ENCODE peak calls at places on chromosome 21, in six cellular contexts. Q is HCT116, N is transverse colon, F is stomach, W is sigmoid colon, M is spleen. U is an unnamed sample. For H3K4me1, the result is how much of the 10 kb centered on the place peaks cover.

GRCh38 chr21:15309721-15310120 is 244.9 kb upstream of the NRIP1 start:
- DNase-seq in Q (no peak), N (no peak), F (no peak), W (peak), M (no peak), U (no peak)

GRCh38 chr21:45872471-45872870 is 109.1 kb upstream of the COL6A1 start:
- DNase-seq in Q (no peak), N (no peak), F (no peak), W (peak), M (peak), U (no peak)

GRCh38 chr21:44880762-44881585 is 7.5 kb upstream of the PTTG1IP start:
- DNase-seq in Q (no peak), N (no peak), F (no peak), W (peak), M (no peak), U (no peak)

GRCh38 chr21:28374881-28375280 is 617.8 kb downstream of the LTN1 start:
- DNase-seq in Q (no peak), N (no peak), F (no peak), W (no peak), M (no peak), U (no peak)

GRCh38 chr21:28485301-28486022 is 507.2 kb downstream of the LTN1 start:
- DNase-seq in Q (no peak), N (no peak), F (no peak), W (no peak), M (no peak), U (no peak)

GRCh38 chr21:42997053-42997452 is 22.7 kb downstream of the PKNOX1 start:
- DNase-seq in Q (no peak), N (peak), F (no peak), W (peak), M (no peak), U (no peak)

GRCh38 chr21:27817061-27817460 is 850.2 kb upstream of the ADAMTS5 start:
- DNase-seq in Q (no peak), N (no peak), F (no peak), W (no peak), M (no peak), U (no peak)

GRCh38 chr21:9756677-9757076 is 764.7 kb upstream of the TPTE start:
- DNase-seq in Q (no peak), N (no peak), F (no peak), W (no peak), M (no peak), U (no peak)

GRCh38 chr21:31187499-31187898 is 149.2 kb upstream of the KRTAP19-8 start:
- DNase-seq in Q (no peak), N (no peak), F (no peak), W (no peak), M (no peak), U (no peak)

GRCh38 chr21:44321846-44322450 is 17.2 kb downstream of the CFAP410 start:
- DNase-seq in Q (no peak), N (no peak), F (no peak), W (no peak), M (no peak), U (no peak)

GRCh38 chr21:25639167-25639921 is at the start of gene JAM2:
- DNase-seq in Q (no peak), N (peak), F (no peak), W (peak), M (peak), U (no peak)

GRCh38 chr21:45551816-45552695 is 9.8 kb upstream of the SLC19A1 start:
- DNase-seq in Q (no peak), N (no peak), F (no peak), W (peak), M (peak), U (no peak)

GRCh38 chr21:31618696-31619430 is 40.6 kb upstream of the SOD1 start:
- DNase-seq in Q (no peak), N (no peak), F (no peak), W (no peak), M (no peak), U (no peak)

GRCh38 chr21:44854391-44854663 is 19.2 kb downstream of the PTTG1IP start:
- DNase-seq in Q (no peak), N (no peak), F (no peak), W (no peak), M (no peak), U (no peak)

GRCh38 chr21:44894687-44895302 is 21.3 kb upstream of the PTTG1IP start:
- DNase-seq in Q (no peak), N (no peak), F (no peak), W (no peak), M (peak), U (no peak)

GRCh38 chr21:31480228-31480627 is 136.2 kb upstream of the TIAM1 start:
- DNase-seq in Q (no peak), N (no peak), F (no peak), W (no peak), M (no peak), U (no peak)

GRCh38 chr21:45158491-45159423 is 84.4 kb downstream of the ADARB1 start:
- DNase-seq in Q (no peak), N (no peak), F (no peak), W (no peak), M (no peak), U (no peak)

GRCh38 chr21:45547211-45547900 is 5.1 kb upstream of the SLC19A1 start:
- DNase-seq in Q (no peak), N (no peak), F (no peak), W (no peak), M (no peak), U (no peak)

GRCh38 chr21:31476551-31477120 is 132.6 kb upstream of the TIAM1 start:
- DNase-seq in Q (no peak), N (no peak), F (no peak), W (peak), M (no peak), U (no peak)

GRCh38 chr21:14259669-14260458 is 43.9 kb downstream of the RBM11 start:
- DNase-seq in Q (peak), N (no peak), F (no peak), W (no peak), M (no peak), U (no peak)

GRCh38 chr21:26106562-26106961 is 64.0 kb downstream of the APP start:
- DNase-seq in Q (no peak), N (no peak), F (no peak), W (no peak), M (no peak), U (no peak)

GRCh38 chr21:46065215-46065992 is 32.5 kb upstream of the COL6A2 start:
- DNase-seq in Q (no peak), N (peak), F (no peak), W (peak), M (no peak), U (peak)

GRCh38 chr21:43775795-43776430 is at the start of gene CSTB:
- DNase-seq in Q (peak), N (peak), F (peak), W (peak), M (peak), U (no peak)

GRCh38 chr21:45940621-45941337 is 40.8 kb upstream of the COL6A1 start:
- DNase-seq in Q (no peak), N (no peak), F (no peak), W (no peak), M (peak), U (no peak)

GRCh38 chr21:28758042-28758882 is 234.4 kb downstream of the LTN1 start:
- DNase-seq in Q (no peak), N (no peak), F (no peak), W (no peak), M (no peak), U (no peak)

GRCh38 chr21:45970674-45971486 is 10.7 kb upstream of the COL6A1 start:
- DNase-seq in Q (no peak), N (peak), F (no peak), W (peak), M (peak), U (no peak)

GRCh38 chr21:15893902-15894301 is 164.1 kb downstream of the USP25 start:
- DNase-seq in Q (no peak), N (no peak), F (no peak), W (no peak), M (no peak), U (no peak)

GRCh38 chr21:25385912-25386474 is 221.3 kb downstream of the MRPL39 start:
- DNase-seq in Q (peak), N (no peak), F (peak), W (no peak), M (no peak), U (no peak)

GRCh38 chr21:45982758-45983731 is 1.5 kb downstream of the COL6A1 start:
- DNase-seq in Q (no peak), N (peak), F (no peak), W (peak), M (peak), U (no peak)

GRCh38 chr21:44529503-44530125 is 10.4 kb downstream of the KRTAP10-1 start:
- DNase-seq in Q (no peak), N (no peak), F (no peak), W (peak), M (peak), U (no peak)

GRCh38 chr21:35208117-35208516 is 159.0 kb upstream of the RUNX1 start:
- DNase-seq in Q (no peak), N (no peak), F (no peak), W (no peak), M (no peak), U (no peak)
- H3K4me1 ChIP-seq in Q (under half), N (under half), F (under half), W (under half), M (under half), U (under half)

GRCh38 chr21:33419538-33420123 is 16.4 kb downstream of the IFNGR2 start:
- DNase-seq in Q (no peak), N (no peak), F (peak), W (peak), M (no peak), U (no peak)
- TF ChIP-seq POLR2AphosphoS5 in Q (no peak), N (peak), F (peak), W (peak), M (no peak), U (no peak)

DNA sequence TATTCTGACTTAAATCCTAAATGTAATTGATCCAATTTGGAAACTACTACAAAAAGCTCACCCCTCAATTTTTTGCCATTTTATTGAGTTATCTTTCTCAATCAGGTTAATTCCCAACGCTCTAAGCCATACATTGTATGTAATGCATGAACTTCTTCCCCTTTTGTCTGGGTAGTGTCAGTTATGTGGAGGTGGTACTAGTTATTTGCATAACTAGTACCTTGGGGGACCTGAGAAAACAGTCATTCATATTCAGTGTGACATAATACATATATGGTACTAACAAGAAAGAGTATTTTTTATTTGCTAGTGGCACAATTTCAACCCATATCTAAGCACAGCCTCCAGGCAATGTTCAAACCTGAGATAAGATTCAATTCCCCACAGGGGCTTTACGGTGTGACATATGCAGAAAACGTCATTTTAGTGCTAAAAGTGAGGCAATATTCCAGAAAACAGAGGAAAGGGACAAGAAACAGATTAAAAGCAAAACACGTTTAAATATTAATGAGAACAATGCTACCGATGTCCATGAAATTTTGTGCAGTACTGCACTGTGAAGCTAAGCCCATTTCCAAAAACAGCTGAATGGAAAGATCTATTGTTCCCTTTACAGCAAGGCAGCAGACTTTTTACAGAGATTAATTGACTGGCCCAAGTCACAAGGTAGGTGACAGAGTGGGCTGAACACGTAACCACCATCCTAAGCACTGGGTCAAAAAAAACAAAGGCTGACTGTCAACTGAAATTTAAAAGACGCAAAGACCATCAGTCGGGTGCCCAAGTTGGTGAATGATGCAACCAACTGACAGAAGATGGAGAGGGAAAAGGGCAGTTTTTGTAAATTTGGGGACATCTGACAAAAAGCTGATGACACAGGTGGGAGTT is 1.4 kb downstream of the HLCS start:
- DNase-seq in Q (no peak), N (no peak), F (no peak), W (no peak), M (no peak), U (no peak)
- TF ChIP-seq POLR2A in Q (no peak), N (no peak), F (no peak), W (no peak), M (no peak), U (no peak)

GRCh38 chr21:35243171-35243570 is 194.1 kb upstream of the RUNX1 start:
- DNase-seq in Q (no peak), N (no peak), F (no peak), W (no peak), M (no peak), U (no peak)

GRCh38 chr21:35238119-35238518 is 189.0 kb upstream of the RUNX1 start:
- DNase-seq in Q (no peak), N (no peak), F (no peak), W (no peak), M (no peak), U (no peak)

GRCh38 chr21:35237287-35237686 is 188.2 kb upstream of the RUNX1 start:
- DNase-seq in Q (no peak), N (no peak), F (no peak), W (no peak), M (no peak), U (no peak)

GRCh38 chr21:35236090-35236489 is 187.0 kb upstream of the RUNX1 start:
- DNase-seq in Q (no peak), N (no peak), F (no peak), W (no peak), M (no peak), U (no peak)

GRCh38 chr21:35239811-35240219 is 190.7 kb upstream of the RUNX1 start:
- DNase-seq in Q (no peak), N (no peak), F (no peak), W (no peak), M (no peak), U (no peak)
- H3K4me1 ChIP-seq in Q (under half), N (under half), F (under half), W (under half), M (under half), U (under half)

GRCh38 chr21:23218667-23219066 is 2220.5 kb downstream of the NCAM2 start:
- DNase-seq in Q (no peak), N (no peak), F (no peak), W (no peak), M (no peak), U (no peak)
- TF ChIP-seq POLR2AphosphoS5 in Q (no peak), N (no peak), F (no peak), W (no peak), M (no peak), U (no peak)

GRCh38 chr21:34924194-34924593 is 124.9 kb downstream of the RUNX1 start:
- DNase-seq in Q (no peak), N (no peak), F (no peak), W (no peak), M (no peak), U (no peak)
- TF ChIP-seq POLR2A in Q (no peak), N (no peak), F (no peak), W (no peak), M (no peak), U (no peak)

GRCh38 chr21:38915546-38915945 is 109.8 kb downstream of the ETS2 start:
- DNase-seq in Q (no peak), N (peak), F (no peak), W (peak), M (no peak), U (no peak)

GRCh38 chr21:38913120-38913975 is 107.6 kb downstream of the ETS2 start:
- DNase-seq in Q (peak), N (peak), F (peak), W (peak), M (peak), U (peak)

GRCh38 chr21:38914071-38914491 is 108.4 kb downstream of the ETS2 start:
- DNase-seq in Q (no peak), N (peak), F (no peak), W (peak), M (no peak), U (no peak)

GRCh38 chr21:38916214-38916964 is 110.7 kb downstream of the ETS2 start:
- DNase-seq in Q (no peak), N (peak), F (no peak), W (no peak), M (no peak), U (peak)

DNA sequence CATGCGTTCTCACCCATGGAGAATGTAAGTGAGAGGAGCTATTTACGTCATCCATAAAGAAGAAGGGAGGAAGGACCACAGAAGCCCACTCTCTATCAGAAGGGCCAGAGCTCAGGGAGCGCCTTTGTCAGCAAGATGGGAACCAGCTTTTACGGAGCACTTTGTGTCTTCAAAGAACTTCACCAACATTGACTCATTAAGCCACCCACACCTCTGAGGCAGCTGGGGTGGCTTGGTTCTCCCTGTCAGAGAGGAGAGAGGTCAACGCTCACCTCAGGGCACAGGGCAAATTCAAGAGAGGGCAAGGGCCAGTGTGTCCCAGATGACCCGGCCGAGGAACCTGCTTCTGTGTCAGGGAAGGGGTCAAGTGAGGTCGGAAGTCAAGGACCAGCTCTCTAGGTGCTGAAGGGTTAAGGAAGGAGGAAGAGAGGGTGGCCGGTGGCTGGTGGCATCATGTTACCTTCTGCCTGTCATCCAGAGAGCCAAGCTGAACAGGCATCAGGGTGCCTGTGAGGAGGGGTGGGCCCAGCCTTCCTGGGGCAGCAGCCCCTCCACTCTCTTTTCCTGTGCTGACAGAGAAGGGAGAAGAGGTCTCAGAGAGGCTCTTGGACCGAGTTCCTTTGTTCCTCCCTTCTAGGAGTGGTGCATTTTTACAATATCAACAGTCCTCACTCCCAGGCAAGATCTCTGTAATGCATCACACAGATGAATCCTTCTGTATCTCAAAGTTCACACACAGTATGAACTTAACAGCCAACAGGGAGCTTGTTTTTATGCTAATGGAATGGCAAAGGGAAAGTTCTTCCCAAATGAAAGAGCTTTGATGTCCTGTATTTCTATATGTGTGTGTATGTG is 109.0 kb downstream of the ETS2 start:
- DNase-seq in Q (peak), N (peak), F (no peak), W (peak), M (no peak), U (no peak)
- H3K4me1 ChIP-seq in Q (half or more), N (half or more), F (half or more), W (under half), M (under half), U (half or more)

DNA sequence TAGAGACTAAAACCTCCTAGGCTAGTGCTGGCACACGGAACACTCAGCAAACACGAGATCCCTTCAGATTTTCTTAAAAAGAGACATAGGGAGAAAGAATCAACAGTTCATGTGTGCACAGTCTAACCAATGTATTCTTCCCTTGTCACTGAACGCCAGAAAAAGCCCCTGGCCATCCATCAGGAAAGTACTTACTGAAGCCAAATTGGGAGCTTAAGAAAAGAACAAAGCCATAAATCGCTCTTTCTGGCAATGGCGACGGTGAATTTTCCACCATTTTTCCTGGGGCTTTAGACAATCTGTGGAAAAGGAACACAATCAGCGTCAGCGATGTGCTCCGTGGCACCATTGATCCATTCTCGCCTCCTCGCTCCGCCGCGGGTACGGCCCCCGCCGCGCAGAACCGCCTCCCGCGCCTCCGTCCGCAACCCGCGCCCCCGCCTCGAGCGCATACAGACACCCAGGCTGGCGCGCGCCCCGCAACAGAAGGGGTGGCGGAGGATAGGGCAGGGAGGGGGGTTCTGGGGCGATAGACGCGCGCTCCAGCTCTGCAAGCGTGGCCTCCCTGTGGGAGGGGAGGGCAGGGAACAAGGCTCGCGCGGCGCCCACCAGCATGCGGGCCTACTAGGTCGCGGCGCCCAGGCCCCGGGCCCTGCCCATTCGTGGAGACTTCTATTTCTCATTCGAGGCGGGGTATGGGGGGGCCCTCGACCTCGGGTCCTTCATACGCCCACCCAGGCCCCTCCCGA is 458 bp downstream of the PIGP start:
- DNase-seq in Q (no peak), N (peak), F (peak), W (peak), M (no peak), U (no peak)
- TF ChIP-seq POLR2AphosphoS5 in Q (no peak), N (no peak), F (peak), W (peak), M (peak), U (no peak)

DNA sequence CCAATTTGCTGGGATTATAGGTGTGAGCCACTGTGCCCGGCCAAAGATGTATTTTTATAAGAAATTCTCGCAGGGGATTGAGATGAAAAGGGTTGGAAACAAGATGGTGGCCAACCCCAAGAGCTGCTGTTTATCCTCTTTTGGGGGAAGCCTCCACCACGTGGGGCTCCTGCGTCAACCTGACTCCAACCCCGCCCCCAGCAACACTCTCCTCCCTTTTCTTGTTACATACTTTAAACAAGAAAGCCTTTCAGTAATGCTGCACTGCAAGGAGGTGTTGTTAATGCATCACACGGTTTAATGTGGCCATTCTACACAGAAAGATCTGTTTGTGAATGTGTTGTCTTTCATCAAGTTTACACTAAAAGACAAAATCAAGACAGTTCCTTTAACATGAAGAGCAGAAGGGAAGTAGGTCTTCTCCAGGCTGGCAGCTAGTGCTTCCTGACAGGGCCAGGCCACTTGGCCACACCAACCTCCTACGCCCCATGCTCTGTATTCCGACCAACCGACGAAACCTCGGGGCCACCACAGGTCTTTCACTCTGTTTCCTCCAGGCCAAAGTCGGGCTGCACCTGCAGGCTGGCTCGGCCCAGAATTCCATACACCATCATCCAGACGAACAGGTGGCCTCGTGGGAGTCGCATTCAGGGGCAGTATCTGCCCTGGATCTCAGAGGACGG is 25.9 kb downstream of the C2CD2 start:
- DNase-seq in Q (no peak), N (no peak), F (no peak), W (peak), M (no peak), U (no peak)
- TF ChIP-seq POLR2A in Q (no peak), N (no peak), F (no peak), W (no peak), M (no peak), U (no peak)

U was measured in vagina.